ENCODE peak calls at places on chromosomes 1 and 21, in six cellular contexts. One of them, this sample, is unnamed.

GRCh38 chr21:41899431-41900202 is 20.5 kb upstream of the PRDM15 start:
- DNase-seq in Karpas-422: no peak
- DNase-seq in OCI-LY7: no peak
- DNase-seq in neuronal stem cell: no peak
- DNase-seq in EL: no peak
- DNase-seq in activated naive CD4-positive, alpha-beta T cell: no peak
- DNase-seq in this sample: no peak

GRCh38 chr1:233193741-233194140 is 101.8 kb downstream of the PCNX2 start:
- DNase-seq in Karpas-422: no peak
- DNase-seq in OCI-LY7: no peak
- DNase-seq in neuronal stem cell: no peak
- DNase-seq in EL: no peak
- DNase-seq in activated naive CD4-positive, alpha-beta T cell: no peak
- DNase-seq in this sample: no peak

GRCh38 chr1:117092594-117092993 is 29.0 kb downstream of the TRIM45 start:
- DNase-seq in Karpas-422: no peak
- DNase-seq in OCI-LY7: no peak
- DNase-seq in neuronal stem cell: no peak
- DNase-seq in EL: no peak
- DNase-seq in activated naive CD4-positive, alpha-beta T cell: no peak
- DNase-seq in this sample: peak

GRCh38 chr1:222616535-222616934 is 1.4 kb upstream of the MIA3 start:
- DNase-seq in Karpas-422: no peak
- DNase-seq in OCI-LY7: no peak
- DNase-seq in neuronal stem cell: no peak
- DNase-seq in EL: peak
- DNase-seq in activated naive CD4-positive, alpha-beta T cell: no peak
- DNase-seq in this sample: no peak

GRCh38 chr1:46812065-46812750 is 13.4 kb downstream of the CYP4B1 start:
- DNase-seq in Karpas-422: no peak
- DNase-seq in OCI-LY7: no peak
- DNase-seq in neuronal stem cell: no peak
- DNase-seq in EL: no peak
- DNase-seq in activated naive CD4-positive, alpha-beta T cell: no peak
- DNase-seq in this sample: no peak

GRCh38 chr1:2635271-2636010 is 2.6 kb upstream of the MMEL1 start:
- DNase-seq in Karpas-422: no peak
- DNase-seq in OCI-LY7: no peak
- DNase-seq in neuronal stem cell: no peak
- DNase-seq in EL: no peak
- DNase-seq in activated naive CD4-positive, alpha-beta T cell: no peak
- DNase-seq in this sample: no peak

GRCh38 chr21:17548262-17548661 is 35.4 kb downstream of the CXADR start:
- DNase-seq in Karpas-422: no peak
- DNase-seq in OCI-LY7: no peak
- DNase-seq in neuronal stem cell: no peak
- DNase-seq in EL: peak
- DNase-seq in activated naive CD4-positive, alpha-beta T cell: no peak
- DNase-seq in this sample: peak

GRCh38 chr1:50697440-50698421 is 262.3 kb downstream of the FAF1 start:
- DNase-seq in Karpas-422: no peak
- DNase-seq in OCI-LY7: no peak
- DNase-seq in neuronal stem cell: no peak
- DNase-seq in EL: no peak
- DNase-seq in activated naive CD4-positive, alpha-beta T cell: no peak
- DNase-seq in this sample: no peak

GRCh38 chr1:182674346-182675246 is 9.8 kb downstream of the RGS8 start:
- DNase-seq in Karpas-422: no peak
- DNase-seq in OCI-LY7: no peak
- DNase-seq in neuronal stem cell: no peak
- DNase-seq in EL: no peak
- DNase-seq in activated naive CD4-positive, alpha-beta T cell: no peak
- DNase-seq in this sample: no peak

GRCh38 chr21:17442174-17442573 is 70.7 kb upstream of the CXADR start:
- DNase-seq in Karpas-422: no peak
- DNase-seq in OCI-LY7: no peak
- DNase-seq in neuronal stem cell: no peak
- DNase-seq in EL: no peak
- DNase-seq in activated naive CD4-positive, alpha-beta T cell: no peak
- DNase-seq in this sample: no peak

GRCh38 chr1:198711837-198712236 is 73.0 kb downstream of the PTPRC start:
- DNase-seq in Karpas-422: no peak
- DNase-seq in OCI-LY7: no peak
- DNase-seq in neuronal stem cell: no peak
- DNase-seq in EL: no peak
- DNase-seq in activated naive CD4-positive, alpha-beta T cell: no peak
- DNase-seq in this sample: no peak

GRCh38 chr1:2216767-2217058 is 11.4 kb upstream of the SKI start:
- DNase-seq in Karpas-422: no peak
- DNase-seq in OCI-LY7: no peak
- DNase-seq in neuronal stem cell: no peak
- DNase-seq in EL: no peak
- DNase-seq in activated naive CD4-positive, alpha-beta T cell: no peak
- DNase-seq in this sample: no peak

GRCh38 chr1:46277658-46278373 is 25.6 kb downstream of the LRRC41 start:
- DNase-seq in Karpas-422: no peak
- DNase-seq in OCI-LY7: no peak
- DNase-seq in neuronal stem cell: no peak
- DNase-seq in EL: no peak
- DNase-seq in activated naive CD4-positive, alpha-beta T cell: no peak
- DNase-seq in this sample: no peak

GRCh38 chr1:206859082-206859491 is 6.3 kb upstream of the IL20 start:
- DNase-seq in Karpas-422: no peak
- DNase-seq in OCI-LY7: peak
- DNase-seq in neuronal stem cell: no peak
- DNase-seq in EL: no peak
- DNase-seq in activated naive CD4-positive, alpha-beta T cell: no peak
- DNase-seq in this sample: no peak

GRCh38 chr1:115091582-115091981 is 2.3 kb upstream of the TSPAN2 start:
- DNase-seq in Karpas-422: no peak
- DNase-seq in OCI-LY7: no peak
- DNase-seq in neuronal stem cell: no peak
- DNase-seq in EL: no peak
- DNase-seq in activated naive CD4-positive, alpha-beta T cell: no peak
- DNase-seq in this sample: no peak

GRCh38 chr1:216183427-216183826 is 239.8 kb downstream of the USH2A start:
- DNase-seq in Karpas-422: no peak
- DNase-seq in OCI-LY7: no peak
- DNase-seq in neuronal stem cell: no peak
- DNase-seq in EL: peak
- DNase-seq in activated naive CD4-positive, alpha-beta T cell: no peak
- DNase-seq in this sample: peak

GRCh38 chr1:15948091-15948591 is 27.8 kb downstream of the ZBTB17 start:
- DNase-seq in Karpas-422: no peak
- DNase-seq in OCI-LY7: peak
- DNase-seq in neuronal stem cell: no peak
- DNase-seq in EL: no peak
- DNase-seq in activated naive CD4-positive, alpha-beta T cell: no peak
- DNase-seq in this sample: peak

GRCh38 chr1:1169429-1170214 is 4.1 kb upstream of the TTLL10 start:
- DNase-seq in Karpas-422: no peak
- DNase-seq in OCI-LY7: no peak
- DNase-seq in neuronal stem cell: no peak
- DNase-seq in EL: no peak
- DNase-seq in activated naive CD4-positive, alpha-beta T cell: no peak
- DNase-seq in this sample: no peak

GRCh38 chr21:45423968-45424853 is 19.2 kb downstream of the COL18A1 start:
- DNase-seq in Karpas-422: no peak
- DNase-seq in OCI-LY7: no peak
- DNase-seq in neuronal stem cell: no peak
- DNase-seq in EL: no peak
- DNase-seq in activated naive CD4-positive, alpha-beta T cell: no peak
- DNase-seq in this sample: no peak

GRCh38 chr1:75579046-75579445 is 31.9 kb downstream of the SLC44A5 start:
- DNase-seq in Karpas-422: no peak
- DNase-seq in OCI-LY7: no peak
- DNase-seq in neuronal stem cell: no peak
- DNase-seq in EL: no peak
- DNase-seq in activated naive CD4-positive, alpha-beta T cell: no peak
- DNase-seq in this sample: no peak

GRCh38 chr21:18970416-18970815 is 566.8 kb upstream of the TMPRSS15 start:
- DNase-seq in Karpas-422: no peak
- DNase-seq in OCI-LY7: no peak
- DNase-seq in neuronal stem cell: no peak
- DNase-seq in EL: no peak
- DNase-seq in activated naive CD4-positive, alpha-beta T cell: no peak
- DNase-seq in this sample: no peak

GRCh38 chr1:201419241-201419640 is 2.3 kb downstream of the TNNI1 start:
- DNase-seq in Karpas-422: no peak
- DNase-seq in OCI-LY7: no peak
- DNase-seq in neuronal stem cell: no peak
- DNase-seq in EL: no peak
- DNase-seq in activated naive CD4-positive, alpha-beta T cell: no peak
- DNase-seq in this sample: no peak

GRCh38 chr1:59401581-59401980 is 104.7 kb downstream of the FGGY start:
- DNase-seq in Karpas-422: no peak
- DNase-seq in OCI-LY7: no peak
- DNase-seq in neuronal stem cell: no peak
- DNase-seq in EL: no peak
- DNase-seq in activated naive CD4-positive, alpha-beta T cell: no peak
- DNase-seq in this sample: no peak

GRCh38 chr1:172325562-172325961 is 94.9 kb upstream of the C1orf105 start:
- DNase-seq in Karpas-422: no peak
- DNase-seq in OCI-LY7: no peak
- DNase-seq in neuronal stem cell: no peak
- DNase-seq in EL: peak
- DNase-seq in activated naive CD4-positive, alpha-beta T cell: no peak
- DNase-seq in this sample: peak

GRCh38 chr1:1120866-1121563 is 5.1 kb upstream of the C1orf159 start:
- DNase-seq in Karpas-422: no peak
- DNase-seq in OCI-LY7: no peak
- DNase-seq in neuronal stem cell: no peak
- DNase-seq in EL: no peak
- DNase-seq in activated naive CD4-positive, alpha-beta T cell: no peak
- DNase-seq in this sample: no peak

GRCh38 chr1:96049759-96050409 is 671.7 kb upstream of the PTBP2 start:
- DNase-seq in Karpas-422: no peak
- DNase-seq in OCI-LY7: no peak
- DNase-seq in neuronal stem cell: no peak
- DNase-seq in EL: no peak
- DNase-seq in activated naive CD4-positive, alpha-beta T cell: no peak
- DNase-seq in this sample: no peak

This sample was measured in Daoy.